ENCODE peak calls at places on chromosomes 4 and X, in eight cellular contexts. One of them, this sample, is unnamed.

GRCh38 chr4:12703076-12703475 is 781.1 kb downstream of the RAB28 start:
- DNase-seq in GM12878: no peak
- DNase-seq in testis: no peak
- DNase-seq in A549: no peak
- DNase-seq in spleen: no peak
- DNase-seq in suprapubic skin: no peak
- DNase-seq in transverse colon: no peak
- DNase-seq in HCT116: no peak
- DNase-seq in this sample: no peak

GRCh38 chr4:2927696-2928075 is 35.5 kb downstream of the NOP14 start:
- DNase-seq in suprapubic skin: peak; percentile 44
- DNase-seq in HCT116: no peak
- DNase-seq in testis: no peak
- DNase-seq in spleen: peak; percentile 43
- DNase-seq in GM12878: no peak
- DNase-seq in A549: no peak
- DNase-seq in transverse colon: no peak
- DNase-seq in this sample: no peak

GRCh38 chrX:39752820-39753219 is 344.9 kb downstream of the BCOR start:
- DNase-seq in transverse colon: no peak
- DNase-seq in suprapubic skin: no peak
- DNase-seq in A549: no peak
- DNase-seq in HCT116: no peak
- DNase-seq in GM12878: no peak
- DNase-seq in testis: peak; percentile 50
- DNase-seq in spleen: no peak
- DNase-seq in this sample: peak; percentile 36

GRCh38 chr4:23855912-23856605 is 33.8 kb downstream of the PPARGC1A start:
- DNase-seq in GM12878: no peak
- DNase-seq in A549: no peak
- DNase-seq in suprapubic skin: no peak
- DNase-seq in testis: no peak
- DNase-seq in transverse colon: no peak
- DNase-seq in spleen: no peak
- DNase-seq in HCT116: no peak
- DNase-seq in this sample: no peak

GRCh38 chr4:107818301-107818910 is 6.3 kb upstream of the SGMS2 start:
- DNase-seq in transverse colon: no peak
- DNase-seq in GM12878: no peak
- DNase-seq in HCT116: no peak
- DNase-seq in A549: no peak
- DNase-seq in suprapubic skin: no peak
- DNase-seq in spleen: no peak
- DNase-seq in testis: no peak
- DNase-seq in this sample: peak; percentile 25

GRCh38 chr4:147948336-147948735 is 216.4 kb downstream of the ARHGAP10 start:
- DNase-seq in transverse colon: no peak
- DNase-seq in suprapubic skin: no peak
- DNase-seq in spleen: no peak
- DNase-seq in GM12878: no peak
- DNase-seq in A549: no peak
- DNase-seq in HCT116: no peak
- DNase-seq in testis: no peak
- DNase-seq in this sample: no peak

GRCh38 chr4:78481180-78481579 is 70.4 kb upstream of the ANXA3 start:
- DNase-seq in GM12878: no peak
- DNase-seq in HCT116: no peak
- DNase-seq in A549: no peak
- DNase-seq in spleen: no peak
- DNase-seq in transverse colon: no peak
- DNase-seq in suprapubic skin: no peak
- DNase-seq in testis: no peak
- DNase-seq in this sample: no peak

GRCh38 chr4:94256833-94257232 is 49.2 kb downstream of the SMARCAD1 start:
- DNase-seq in GM12878: no peak
- DNase-seq in HCT116: no peak
- DNase-seq in spleen: no peak
- DNase-seq in transverse colon: no peak
- DNase-seq in suprapubic skin: no peak
- DNase-seq in testis: no peak
- DNase-seq in A549: no peak
- DNase-seq in this sample: no peak

GRCh38 chr4:109912706-109913621 is at the start of gene EGF:
- DNase-seq in HCT116: no peak
- DNase-seq in spleen: no peak
- DNase-seq in testis: no peak
- DNase-seq in suprapubic skin: no peak
- DNase-seq in transverse colon: no peak
- DNase-seq in GM12878: no peak
- DNase-seq in A549: no peak
- DNase-seq in this sample: peak; percentile 17

GRCh38 chr4:27217261-27217769 is 356.7 kb downstream of the STIM2 start:
- DNase-seq in transverse colon: no peak
- DNase-seq in A549: no peak
- DNase-seq in spleen: no peak
- DNase-seq in testis: no peak
- DNase-seq in GM12878: no peak
- DNase-seq in suprapubic skin: no peak
- DNase-seq in HCT116: no peak
- DNase-seq in this sample: no peak

GRCh38 chrX:39911278-39911897 is 186.4 kb downstream of the BCOR start:
- DNase-seq in transverse colon: no peak
- DNase-seq in suprapubic skin: no peak
- DNase-seq in A549: no peak
- DNase-seq in HCT116: no peak
- DNase-seq in spleen: no peak
- DNase-seq in testis: no peak
- DNase-seq in GM12878: no peak
- DNase-seq in this sample: no peak

GRCh38 chr4:85677286-85677685 is 202.3 kb downstream of the ARHGAP24 start:
- DNase-seq in A549: no peak
- DNase-seq in spleen: no peak
- DNase-seq in suprapubic skin: no peak
- DNase-seq in GM12878: no peak
- DNase-seq in testis: no peak
- DNase-seq in transverse colon: no peak
- DNase-seq in HCT116: no peak
- DNase-seq in this sample: no peak

GRCh38 chr4:145061325-145061920 is 36.6 kb downstream of the ANAPC10 start:
- DNase-seq in GM12878: no peak
- DNase-seq in transverse colon: no peak
- DNase-seq in suprapubic skin: no peak
- DNase-seq in testis: no peak
- DNase-seq in HCT116: peak; percentile 49
- DNase-seq in A549: no peak
- DNase-seq in spleen: no peak
- DNase-seq in this sample: no peak

GRCh38 chr4:173490256-173490655 is 39.8 kb downstream of the HAND2 start:
- DNase-seq in A549: no peak
- DNase-seq in spleen: no peak
- DNase-seq in GM12878: no peak
- DNase-seq in HCT116: no peak
- DNase-seq in suprapubic skin: no peak
- DNase-seq in transverse colon: no peak
- DNase-seq in testis: no peak
- DNase-seq in this sample: no peak

GRCh38 chrX:18173494-18174180 is 47.0 kb downstream of the BEND2 start:
- DNase-seq in GM12878: no peak
- DNase-seq in HCT116: no peak
- DNase-seq in suprapubic skin: no peak
- DNase-seq in testis: peak; percentile 73
- DNase-seq in spleen: no peak
- DNase-seq in transverse colon: no peak
- DNase-seq in A549: no peak
- DNase-seq in this sample: peak; percentile 71

GRCh38 chr4:119656986-119657635 is 28.5 kb upstream of the PDE5A start:
- DNase-seq in A549: no peak
- DNase-seq in HCT116: peak; percentile 13
- DNase-seq in suprapubic skin: no peak
- DNase-seq in spleen: no peak
- DNase-seq in transverse colon: no peak
- DNase-seq in GM12878: no peak
- DNase-seq in testis: no peak
- DNase-seq in this sample: no peak

GRCh38 chr4:4655011-4655410 is 113.2 kb upstream of the STX18 start:
- DNase-seq in suprapubic skin: no peak
- DNase-seq in HCT116: no peak
- DNase-seq in A549: no peak
- DNase-seq in testis: no peak
- DNase-seq in transverse colon: no peak
- DNase-seq in GM12878: no peak
- DNase-seq in spleen: no peak
- DNase-seq in this sample: no peak

GRCh38 chrX:20829665-20830481 is 544.3 kb upstream of the CNKSR2 start:
- DNase-seq in testis: no peak
- DNase-seq in GM12878: no peak
- DNase-seq in spleen: no peak
- DNase-seq in transverse colon: no peak
- DNase-seq in suprapubic skin: no peak
- DNase-seq in HCT116: no peak
- DNase-seq in A549: peak; percentile 46
- DNase-seq in this sample: no peak

GRCh38 chr4:13872145-13872544 is 244.6 kb upstream of the BOD1L1 start:
- DNase-seq in testis: no peak
- DNase-seq in A549: no peak
- DNase-seq in HCT116: no peak
- DNase-seq in spleen: no peak
- DNase-seq in suprapubic skin: no peak
- DNase-seq in GM12878: no peak
- DNase-seq in transverse colon: no peak
- DNase-seq in this sample: no peak

GRCh38 chrX:17403231-17403691 is 28.3 kb downstream of the NHS start:
- DNase-seq in suprapubic skin: no peak
- DNase-seq in A549: no peak
- DNase-seq in spleen: no peak
- DNase-seq in testis: no peak
- DNase-seq in HCT116: no peak
- DNase-seq in GM12878: no peak
- DNase-seq in transverse colon: no peak
- DNase-seq in this sample: peak; percentile 36

GRCh38 chrX:30620980-30621716 is 32.1 kb upstream of the GK start:
- DNase-seq in testis: no peak
- DNase-seq in GM12878: no peak
- DNase-seq in spleen: no peak
- DNase-seq in A549: peak; percentile 30
- DNase-seq in suprapubic skin: no peak
- DNase-seq in HCT116: no peak
- DNase-seq in transverse colon: no peak
- DNase-seq in this sample: no peak

GRCh38 chrX:74924449-74925209 is 623 bp downstream of the NEXMIF start:
- DNase-seq in HCT116: no peak
- DNase-seq in transverse colon: peak; percentile 54
- DNase-seq in testis: peak; percentile 36
- DNase-seq in A549: peak; percentile 12
- DNase-seq in suprapubic skin: peak; percentile 58
- DNase-seq in GM12878: no peak
- DNase-seq in spleen: peak; percentile 80
- DNase-seq in this sample: peak; percentile 68

DNA sequence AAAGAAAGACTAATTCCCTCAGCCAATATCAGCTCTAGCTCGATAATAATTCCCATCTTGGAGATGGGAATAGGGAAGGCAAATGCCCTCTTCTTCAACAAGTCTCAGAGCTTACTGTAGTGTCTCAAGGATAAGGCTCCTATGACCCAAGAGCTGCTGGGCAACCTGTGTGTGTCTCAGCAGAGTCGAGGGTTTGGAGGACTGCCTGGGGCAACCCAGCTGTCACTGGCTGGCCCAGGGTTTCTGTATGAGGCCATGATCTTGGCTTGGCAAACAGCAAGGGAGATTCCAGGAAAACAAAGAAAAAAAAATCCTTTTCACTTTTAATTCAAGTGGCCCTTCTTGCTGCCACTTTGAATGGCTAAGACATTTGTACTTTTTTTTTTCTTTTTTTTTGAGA is 34.3 kb downstream of the TMSB4X start:
- DNase-seq in HCT116: no peak
- DNase-seq in transverse colon: no peak
- DNase-seq in spleen: no peak
- DNase-seq in suprapubic skin: no peak
- DNase-seq in A549: no peak
- DNase-seq in testis: no peak
- DNase-seq in GM12878: no peak
- DNase-seq in this sample: peak; percentile 16
- H3K4me1 ChIP-seq in HCT116: no peaks in the 10 kb centered on the region
- H3K4me1 ChIP-seq in transverse colon: peaks cover 9% of the 10 kb centered on the region
- H3K4me1 ChIP-seq in spleen: peaks cover 61% of the 10 kb centered on the region
- H3K4me1 ChIP-seq in suprapubic skin: peaks cover 23% of the 10 kb centered on the region
- H3K4me1 ChIP-seq in A549: peaks cover 66% of the 10 kb centered on the region
- H3K4me1 ChIP-seq in testis: no peaks in the 10 kb centered on the region
- H3K4me1 ChIP-seq in GM12878: peaks cover 76% of the 10 kb centered on the region
- H3K4me1 ChIP-seq in this sample: peaks cover 3% of the 10 kb centered on the region

GRCh38 chr4:76420901-76421581 is at the start of gene CCDC158:
- DNase-seq in GM12878: no peak
- DNase-seq in spleen: peak; percentile 76
- DNase-seq in suprapubic skin: no peak
- DNase-seq in HCT116: no peak
- DNase-seq in A549: peak; percentile 20
- DNase-seq in testis: peak; percentile 22
- DNase-seq in transverse colon: no peak
- DNase-seq in this sample: peak; percentile 47
- TF ChIP-seq POLR2A in GM12878: no peak
- TF ChIP-seq POLR2A in spleen: no peak
- TF ChIP-seq POLR2A in suprapubic skin: no peak
- TF ChIP-seq POLR2A in HCT116: no peak
- TF ChIP-seq POLR2A in A549: peak; percentile 23
- TF ChIP-seq POLR2A in testis: no peak
- TF ChIP-seq POLR2A in transverse colon: no peak
- TF ChIP-seq POLR2A in this sample: no peak

GRCh38 chr4:73450398-73451004 is 14.5 kb downstream of the AFP start:
- DNase-seq in spleen: no peak
- DNase-seq in testis: no peak
- DNase-seq in suprapubic skin: no peak
- DNase-seq in transverse colon: no peak
- DNase-seq in HCT116: no peak
- DNase-seq in GM12878: no peak
- DNase-seq in A549: no peak
- DNase-seq in this sample: peak; percentile 5
- H3K4me1 ChIP-seq in spleen: no peaks in the 10 kb centered on the region
- H3K4me1 ChIP-seq in testis: no peaks in the 10 kb centered on the region
- H3K4me1 ChIP-seq in suprapubic skin: peaks cover 5% of the 10 kb centered on the region
- H3K4me1 ChIP-seq in transverse colon: no peaks in the 10 kb centered on the region
- H3K4me1 ChIP-seq in HCT116: no peaks in the 10 kb centered on the region
- H3K4me1 ChIP-seq in GM12878: no peaks in the 10 kb centered on the region
- H3K4me1 ChIP-seq in A549: peaks cover 18% of the 10 kb centered on the region
- H3K4me1 ChIP-seq in this sample: no peaks in the 10 kb centered on the region

DNA sequence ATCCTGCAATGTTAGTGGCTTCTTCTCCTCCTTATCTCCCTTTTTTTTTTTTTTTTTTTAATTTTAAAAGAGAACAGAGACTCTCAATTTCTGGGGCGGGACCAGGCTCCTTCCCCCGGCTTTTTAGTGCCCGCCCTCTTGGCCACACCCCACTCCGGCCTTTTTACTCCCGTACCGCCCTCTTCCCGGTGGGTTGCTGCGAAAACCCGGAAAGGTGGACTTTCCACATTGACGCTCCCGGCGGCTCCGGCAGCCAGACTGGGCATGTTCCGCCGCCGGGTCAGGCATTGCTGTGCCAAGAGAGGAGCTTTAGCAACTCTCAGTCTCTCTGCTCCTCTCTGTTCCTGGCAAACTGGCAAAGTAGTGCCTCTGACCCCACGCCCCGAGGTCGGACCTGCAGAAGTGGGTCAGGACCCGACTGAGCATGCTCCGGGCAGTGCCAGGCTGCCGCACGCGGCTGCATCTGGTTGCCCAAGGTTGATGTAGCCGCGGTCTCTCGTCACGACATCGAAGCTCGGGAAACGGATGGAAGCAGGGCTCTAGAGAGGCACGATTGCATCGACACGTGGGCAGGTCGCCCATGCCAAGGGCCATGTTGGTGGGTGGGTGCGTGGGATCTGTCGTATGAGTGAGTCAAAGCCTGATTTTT is 1.1 kb upstream of the MFAP3L start:
- DNase-seq in testis: peak; percentile 96
- DNase-seq in GM12878: peak; percentile 35
- DNase-seq in spleen: peak; percentile 95
- DNase-seq in suprapubic skin: peak; percentile 96
- DNase-seq in HCT116: peak; percentile 95
- DNase-seq in transverse colon: peak; percentile 96
- DNase-seq in A549: peak; percentile 76
- DNase-seq in this sample: peak; percentile 93
- TF ChIP-seq POLR2A in testis: no peak
- TF ChIP-seq POLR2A in GM12878: no peak
- TF ChIP-seq POLR2A in spleen: no peak
- TF ChIP-seq POLR2A in suprapubic skin: no peak
- TF ChIP-seq POLR2A in HCT116: no peak
- TF ChIP-seq POLR2A in transverse colon: no peak
- TF ChIP-seq POLR2A in A549: no peak
- TF ChIP-seq POLR2A in this sample: no peak